ENCODE peak calls at places on chromosome 6, in nine cellular contexts. G, K, R, E, S, J, W, P and A are unnamed samples.

GRCh38 chr6:84768442-84769174 is 4.2 kb upstream of the TBX18 start:
- DNase-seq in P (no peak), E (no peak), W (no peak), J (peak), S (no peak), R (no peak), K (no peak), G (no peak), A (no peak)

GRCh38 chr6:110255356-110255755 is 75.1 kb downstream of the CDC40 start:
- DNase-seq in P (no peak), E (peak), K (peak), S (no peak), J (no peak), W (no peak), G (no peak), R (peak), A (no peak)

GRCh38 chr6:44432726-44433125 is 45.2 kb downstream of the CDC5L start:
- DNase-seq in P (no peak), E (no peak), R (no peak), K (no peak), W (no peak), S (no peak), J (no peak), G (no peak), A (no peak)

GRCh38 chr6:124961784-124962611 is at the start of gene RNF217:
- DNase-seq in R (peak), E (peak), G (no peak), K (peak), W (peak), P (peak), J (peak), S (no peak), A (no peak)

GRCh38 chr6:137878810-137879285 is 11.8 kb downstream of the TNFAIP3 start:
- DNase-seq in W (no peak), S (peak), E (no peak), P (no peak), K (no peak), G (peak), R (peak), J (no peak), A (peak)

GRCh38 chr6:70879496-70879895 is 77.4 kb downstream of the B3GAT2 start:
- DNase-seq in J (no peak), E (no peak), W (no peak), P (no peak), K (no peak), S (no peak), R (no peak), G (no peak), A (no peak)

GRCh38 chr6:55276745-55277627 is 50.3 kb upstream of the GFRAL start:
- DNase-seq in J (peak), E (peak), W (no peak), G (no peak), K (peak), P (peak), S (no peak), R (no peak), A (no peak)

GRCh38 chr6:63677282-63677681 is 41.7 kb downstream of the PHF3 start:
- DNase-seq in G (no peak), W (no peak), P (no peak), E (no peak), K (no peak), S (no peak), J (no peak), R (no peak), A (no peak)

GRCh38 chr6:20227350-20227749 is 15.1 kb upstream of the MBOAT1 start:
- DNase-seq in G (no peak), K (no peak), R (no peak), P (no peak), J (no peak), W (no peak), E (no peak), S (no peak), A (no peak)